ENCODE peak calls at places on chromosomes 6 and 20, in five cellular contexts. W is pancreas, E is epithelial cell of esophagus, D is transverse colon, I is GM06990. U is an unnamed sample.

GRCh38 chr6:72622094-72622540 is 253 bp downstream of the KCNQ5 start:
- DNase-seq in W (peak), E (peak), D (peak), I (peak), U (peak)

GRCh38 chr6:25682324-25682723 is 30.3 kb downstream of the SCGN start:
- DNase-seq in W (no peak), E (no peak), D (no peak), I (no peak), U (no peak)

GRCh38 chr6:168308390-168309144 is 11.0 kb downstream of the DACT2 start:
- DNase-seq in W (no peak), E (no peak), D (no peak), I (no peak), U (no peak)

GRCh38 chr20:62336329-62336728 is 30.8 kb downstream of the LAMA5 start:
- DNase-seq in W (no peak), E (no peak), D (no peak), I (no peak), U (no peak)

GRCh38 chr6:71190809-71191208 is 97.8 kb upstream of the OGFRL1 start:
- DNase-seq in W (no peak), E (peak), D (no peak), I (no peak), U (no peak)

GRCh38 chr6:33983721-33984465 is 162.0 kb downstream of the GRM4 start:
- DNase-seq in W (no peak), E (no peak), D (no peak), I (no peak), U (no peak)

GRCh38 chr20:3710703-3711417 is 1.5 kb downstream of the SIGLEC1 start:
- DNase-seq in W (peak), E (peak), D (peak), I (peak), U (peak)

GRCh38 chr20:32184953-32185603 is 22.5 kb downstream of the PLAGL2 start:
- DNase-seq in W (no peak), E (no peak), D (no peak), I (no peak), U (no peak)

GRCh38 chr6:17871169-17871479 is 116.3 kb downstream of the KIF13A start:
- DNase-seq in W (no peak), E (no peak), D (no peak), I (no peak), U (no peak)

GRCh38 chr20:53413188-53413631 is 180.4 kb downstream of the ZNF217 start:
- DNase-seq in W (peak), E (peak), D (peak), I (peak), U (peak)

GRCh38 chr20:23407770-23408467 is 13.4 kb downstream of the NAPB start:
- DNase-seq in W (no peak), E (no peak), D (no peak), I (peak), U (no peak)

GRCh38 chr6:104527761-104528415 is 331.8 kb downstream of the HACE1 start:
- DNase-seq in W (peak), E (peak), D (peak), I (no peak), U (no peak)

GRCh38 chr6:48136856-48137255 is 25.9 kb upstream of the PTCHD4 start:
- DNase-seq in W (no peak), E (no peak), D (no peak), I (no peak), U (no peak)

GRCh38 chr6:136551103-136551502 is 881 bp upstream of the MAP7 start:
- DNase-seq in W (peak), E (peak), D (no peak), I (no peak), U (no peak)

DNA sequence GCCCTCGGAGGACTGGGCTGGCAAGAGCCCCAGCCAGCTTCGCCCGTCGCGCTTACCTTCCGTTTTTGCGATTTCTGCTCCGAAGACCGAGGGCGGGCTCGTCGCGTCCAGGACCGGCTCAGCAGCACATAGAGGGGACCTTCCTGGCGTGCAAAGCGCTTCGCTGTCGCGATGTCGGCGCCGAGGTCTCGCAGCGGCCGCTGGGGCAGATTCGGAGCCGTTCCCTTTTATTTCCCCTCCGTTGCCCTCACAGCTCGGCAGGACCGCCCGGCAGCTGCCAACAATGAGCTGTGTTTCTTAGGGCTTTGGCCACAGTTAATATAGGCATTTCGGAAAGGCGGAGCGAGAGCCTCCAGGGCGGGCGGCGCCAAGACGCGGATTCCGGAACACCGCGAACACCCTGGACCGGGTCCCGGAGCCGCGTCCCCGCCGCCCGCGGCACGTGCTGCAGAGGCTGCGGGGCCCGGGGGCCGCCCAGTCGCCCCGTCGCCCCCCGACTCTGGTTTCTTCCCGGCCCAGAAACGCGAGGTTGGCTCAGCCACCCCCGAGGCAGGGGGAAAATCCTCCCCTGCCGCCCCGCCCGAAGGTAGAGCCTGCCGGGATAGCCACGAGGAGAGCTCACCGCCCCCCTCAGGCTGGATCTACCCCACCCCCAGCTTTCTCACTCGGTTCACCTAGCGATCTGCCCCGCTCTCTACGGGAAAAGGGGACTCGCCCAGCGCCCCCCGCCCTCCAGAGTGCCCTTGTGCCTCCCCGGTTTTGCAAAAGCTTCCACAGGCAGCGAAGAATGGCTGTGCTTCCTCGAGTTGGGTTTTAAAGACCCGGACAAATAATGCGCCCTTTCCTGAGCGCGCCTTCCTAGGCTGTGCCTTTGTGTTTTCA is at the start of gene CITED2:
- DNase-seq in W (peak), E (peak), D (peak), I (peak), U (peak)
- TF ChIP-seq CTCF in W (no peak), E (peak), D (no peak), I (no peak), U (no peak)

GRCh38 chr20:49483706-49484101 is 1.2 kb upstream of the KCNB1 start:
- DNase-seq in W (no peak), E (no peak), D (no peak), I (no peak), U (no peak)

GRCh38 chr20:49482173-49482572 is 295 bp downstream of the KCNB1 start:
- DNase-seq in W (no peak), E (no peak), D (no peak), I (no peak), U (no peak)

GRCh38 chr20:49481116-49481515 is 1.4 kb downstream of the KCNB1 start:
- DNase-seq in W (no peak), E (no peak), D (no peak), I (no peak), U (no peak)

GRCh38 chr20:49483018-49483705 is 694 bp upstream of the KCNB1 start:
- DNase-seq in W (no peak), E (no peak), D (no peak), I (no peak), U (no peak)

GRCh38 chr20:49482621-49483017 is at the start of gene KCNB1:
- DNase-seq in W (peak), E (peak), D (peak), I (peak), U (peak)
- TF ChIP-seq CTCF in W (no peak), E (no peak), D (no peak), I (no peak), U (no peak)

GRCh38 chr20:25195014-25195961 is at the start of gene ENTPD6:
- DNase-seq in W (peak), E (peak), D (peak), I (peak), U (peak)
- TF ChIP-seq CTCF in W (no peak), E (no peak), D (peak), I (no peak), U (no peak)

GRCh38 chr6:165096868-165097267 is 212.5 kb downstream of the C6orf118 start:
- DNase-seq in W (no peak), E (peak), D (no peak), I (no peak), U (no peak)

GRCh38 chr6:165096209-165096608 is 213.2 kb downstream of the C6orf118 start:
- DNase-seq in W (no peak), E (no peak), D (no peak), I (no peak), U (no peak)

GRCh38 chr6:165092881-165093595 is 216.4 kb downstream of the C6orf118 start:
- DNase-seq in W (no peak), E (no peak), D (no peak), I (no peak), U (no peak)

GRCh38 chr6:165098165-165098564 is 211.2 kb downstream of the C6orf118 start:
- DNase-seq in W (no peak), E (peak), D (no peak), I (no peak), U (no peak)
- TF ChIP-seq CTCF in W (no peak), E (peak), D (no peak), I (peak), U (no peak)

GRCh38 chr6:31870385-31870921 is 7.8 kb upstream of the NEU1 start:
- DNase-seq in W (no peak), E (no peak), D (no peak), I (no peak), U (no peak)
- TF ChIP-seq CTCF in W (no peak), E (peak), D (no peak), I (no peak), U (no peak)

GRCh38 chr6:47066418-47066817 is 24.3 kb upstream of the ADGRF1 start:
- DNase-seq in W (no peak), E (peak), D (no peak), I (no peak), U (no peak)
- TF ChIP-seq CTCF in W (no peak), E (no peak), D (no peak), I (no peak), U (no peak)

GRCh38 chr6:19322691-19323470 is 514.3 kb upstream of the ID4 start:
- DNase-seq in W (no peak), E (peak), D (no peak), I (no peak), U (no peak)
- TF ChIP-seq CTCF in W (no peak), E (peak), D (no peak), I (no peak), U (no peak)

GRCh38 chr6:66558189-66558588 is 851.2 kb upstream of the EYS start:
- DNase-seq in W (no peak), E (no peak), D (no peak), I (no peak), U (no peak)
- TF ChIP-seq CTCF in W (no peak), E (peak), D (no peak), I (peak), U (no peak)